ENCODE peak calls at places on chromosomes 16 and 17, in nine cellular contexts. F is tibial nerve; I is chondrocyte; N is Peyer's patch; J is type B pancreatic cell; O is uterus; M is OCI-LY7; U is CD4-positive, alpha-beta T cell; Y is activated CD8-positive, alpha-beta T cell treated with anti-CD3 and anti-CD28 coated beads for 36 hours. D is an unnamed sample.

GRCh38 chr17:16027708-16028584 is 28.3 kb downstream of the TTC19 start:
- DNase-seq in O (no peak), J (no peak), N (no peak), U (no peak), M (no peak), F (no peak), I (no peak), Y (peak; percentile 81), D (no peak)

GRCh38 chr16:24541534-24541933 is 2.2 kb downstream of the RBBP6 start:
- DNase-seq in U (no peak), J (no peak), I (no peak), O (no peak), N (no peak), Y (peak; percentile 29), F (no peak), M (no peak), D (no peak)

GRCh38 chr16:86806838-86807351 is 228.5 kb downstream of the FOXL1 start:
- DNase-seq in M (no peak), N (no peak), O (no peak), J (peak; percentile 78), I (no peak), Y (no peak), U (no peak), F (no peak), D (no peak)

GRCh38 chr17:59278401-59278800 is 53.1 kb upstream of the YPEL2 start:
- DNase-seq in J (no peak), O (no peak), Y (no peak), N (no peak), F (no peak), M (no peak), U (no peak), I (no peak), D (no peak)

GRCh38 chr16:28311913-28312312 is 19.6 kb downstream of the SBK1 start:
- DNase-seq in J (no peak), I (no peak), N (no peak), U (no peak), O (no peak), Y (peak; percentile 79), M (no peak), F (no peak), D (no peak)

GRCh38 chr17:55660171-55660886 is 62.3 kb downstream of the TMEM100 start:
- DNase-seq in M (peak; percentile 53), U (no peak), Y (no peak), O (peak; percentile 20), F (no peak), I (no peak), N (no peak), J (no peak), D (no peak)

GRCh38 chr17:32971171-32971570 is 20.5 kb upstream of the SPACA3 start:
- DNase-seq in Y (peak; percentile 57), F (no peak), I (no peak), N (no peak), U (no peak), M (no peak), J (no peak), O (no peak), D (no peak)

GRCh38 chr16:1542166-1542500 is 8.7 kb downstream of the TMEM204 start:
- DNase-seq in I (no peak), U (no peak), F (no peak), N (no peak), Y (no peak), J (no peak), M (no peak), O (no peak), D (no peak)

GRCh38 chr16:87789437-87790277 is 23.9 kb upstream of the KLHDC4 start:
- DNase-seq in Y (no peak), U (no peak), F (no peak), I (no peak), O (no peak), J (no peak), N (no peak), M (no peak), D (no peak)

GRCh38 chr16:68644715-68645493 is at the start of gene CDH3:
- DNase-seq in F (no peak), N (peak; percentile 74), J (peak; percentile 74), O (peak; percentile 57), I (no peak), M (no peak), Y (peak; percentile 35), U (peak; percentile 7), D (no peak)

DNA sequence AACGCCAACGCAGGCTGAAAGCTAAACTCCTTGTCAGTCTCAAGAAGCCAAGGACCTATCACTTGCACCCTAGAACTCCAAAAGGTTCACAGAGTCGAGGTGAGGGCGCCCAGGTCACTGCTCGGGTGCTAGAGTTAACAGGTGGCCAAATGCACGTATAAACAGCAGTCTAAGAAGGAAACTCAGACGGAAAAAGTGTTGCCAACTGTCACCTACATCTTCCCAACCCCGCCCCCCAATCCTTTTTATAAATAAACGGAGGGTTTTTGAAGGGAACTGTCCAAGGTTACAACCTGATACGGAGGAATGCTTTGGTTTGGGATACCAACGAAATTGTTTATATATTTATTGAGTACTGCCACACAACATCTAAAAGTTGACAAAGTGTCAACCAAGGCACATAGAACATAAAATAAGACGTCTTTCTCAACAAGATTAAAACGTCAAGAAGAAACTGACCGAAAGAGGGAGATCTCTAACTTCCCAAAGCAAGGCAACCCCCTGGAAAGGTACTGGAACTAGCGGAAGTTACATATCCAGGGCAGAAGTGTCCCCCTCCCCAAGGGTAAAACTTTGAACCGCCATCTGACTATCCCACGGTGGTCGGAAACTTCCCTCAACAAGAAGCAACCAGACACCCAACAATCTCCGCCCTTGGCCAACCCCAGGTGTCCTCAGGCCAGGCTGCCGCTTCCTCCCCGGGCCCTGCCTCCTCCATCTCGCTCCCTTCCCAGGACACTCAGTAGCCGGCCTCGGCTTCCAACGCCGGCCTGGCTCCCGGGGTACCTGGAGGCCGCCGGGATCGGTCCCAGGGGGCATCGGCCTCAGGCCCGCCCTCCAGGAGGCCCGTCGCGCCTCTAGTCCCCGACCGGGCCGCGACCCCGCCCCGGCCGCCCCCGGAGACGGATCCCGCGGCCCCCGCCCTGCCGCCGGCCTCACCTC is 982 bp downstream of the SPAG9 start:
- DNase-seq in U (peak; percentile 11), Y (peak; percentile 59), F (peak; percentile 27), O (peak; percentile 46), N (peak; percentile 71), I (no peak), J (peak; percentile 70), M (peak; percentile 75), D (no peak)
- TF ChIP-seq CTCF in U (no peak), Y (no peak), F (no peak), O (peak; percentile 38), N (peak; percentile 36), I (peak; percentile 78), J (peak; percentile 44), M (no peak), D (no peak)

GRCh38 chr17:29617125-29617480 is 5.6 kb downstream of the CORO6 start:
- DNase-seq in N (peak; percentile 87), Y (peak; percentile 97), J (peak; percentile 79), U (peak; percentile 83), M (peak; percentile 91), I (no peak), O (peak; percentile 62), F (no peak), D (peak; percentile 83)

GRCh38 chr17:29618272-29619065 is 4.2 kb downstream of the CORO6 start:
- DNase-seq in J (no peak), U (no peak), F (no peak), M (no peak), I (no peak), O (no peak), N (no peak), Y (no peak), D (no peak)

GRCh38 chr17:29616300-29617048 is 6.2 kb downstream of the CORO6 start:
- DNase-seq in F (no peak), J (no peak), O (no peak), U (no peak), M (no peak), N (no peak), I (peak; percentile 92), Y (no peak), D (no peak)

GRCh38 chr17:29619251-29619650 is 3.5 kb downstream of the CORO6 start:
- DNase-seq in J (no peak), Y (peak; percentile 57), M (peak; percentile 45), U (no peak), F (no peak), I (no peak), O (no peak), N (no peak), D (no peak)

GRCh38 chr17:29617481-29618271 is 5.0 kb downstream of the CORO6 start:
- DNase-seq in O (peak; percentile 59), I (peak; percentile 78), F (peak; percentile 56), U (peak; percentile 85), M (peak; percentile 87), J (peak; percentile 79), Y (peak; percentile 92), N (peak; percentile 88), D (peak; percentile 76)
- TF ChIP-seq CTCF in O (peak; percentile 43), I (peak; percentile 81), F (peak; percentile 61), U (peak; percentile 62), M (peak; percentile 84), J (peak; percentile 75), Y (peak; percentile 38), N (peak; percentile 68), D (peak; percentile 24)

GRCh38 chr16:21984062-21984461 is 16.9 kb downstream of the PDZD9 start:
- DNase-seq in M (no peak), N (no peak), U (no peak), F (no peak), J (no peak), Y (no peak), I (no peak), O (no peak), D (no peak)

GRCh38 chr16:21986692-21987246 is 14.1 kb downstream of the PDZD9 start:
- DNase-seq in I (no peak), F (no peak), Y (no peak), O (no peak), J (no peak), N (no peak), M (no peak), U (no peak), D (no peak)

GRCh38 chr16:21982108-21982507 is 18.8 kb downstream of the PDZD9 start:
- DNase-seq in F (no peak), M (no peak), O (no peak), N (no peak), I (no peak), U (no peak), Y (no peak), J (no peak), D (no peak)

GRCh38 chr16:21987498-21987897 is 13.4 kb downstream of the PDZD9 start:
- DNase-seq in O (no peak), I (no peak), M (no peak), J (no peak), U (no peak), F (no peak), N (no peak), Y (no peak), D (no peak)

GRCh38 chr16:21985524-21985923 is 15.4 kb downstream of the PDZD9 start:
- DNase-seq in Y (no peak), I (no peak), M (no peak), U (no peak), F (no peak), N (no peak), J (no peak), O (no peak), D (no peak)
- TF ChIP-seq CTCF in Y (no peak), I (no peak), M (no peak), U (no peak), F (no peak), N (no peak), J (no peak), O (no peak), D (no peak)

DNA sequence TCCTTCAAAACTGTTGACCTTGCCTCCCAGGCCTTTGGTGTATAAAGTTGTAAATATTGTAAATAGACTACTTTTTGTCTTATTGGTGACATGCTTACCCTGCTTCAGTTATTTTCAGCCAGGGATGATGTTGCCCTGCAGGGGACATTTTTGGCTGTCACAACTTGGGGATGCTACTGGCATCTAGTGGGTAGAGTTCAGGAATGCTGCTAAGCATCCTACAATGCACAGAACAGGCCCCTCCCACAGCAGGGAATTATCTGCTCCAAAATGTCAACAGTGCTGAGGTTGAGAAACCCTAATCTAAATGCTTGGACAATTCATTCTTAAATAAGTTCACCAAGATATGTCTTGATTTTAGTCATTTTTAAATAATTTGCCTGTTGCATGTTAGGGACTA is 459.8 kb downstream of the PMP22 start:
- DNase-seq in Y (no peak), J (no peak), O (no peak), U (no peak), N (no peak), I (no peak), M (peak; percentile 14), F (no peak), D (no peak)
- TF ChIP-seq CTCF in Y (no peak), J (peak; percentile 51), O (no peak), U (no peak), N (no peak), I (peak; percentile 66), M (peak; percentile 37), F (no peak), D (no peak)

D was measured in coronary artery.